ENCODE peak calls at places on chromosome 21, in ten cellular contexts. One of them, this sample, is unnamed. For H3K36me3, the result is how much of the 10 kb centered on the place peaks cover.

GRCh38 chr21:16979574-16979973 is 533.3 kb upstream of the CXADR start:
- DNase-seq in astrocyte: no peak
- DNase-seq in fibroblast of lung: no peak
- DNase-seq in right atrium auricular region: no peak
- DNase-seq in cardiac muscle cell: no peak
- DNase-seq in ovary: no peak
- DNase-seq in neural progenitor cell: no peak
- DNase-seq in adrenal gland: no peak
- DNase-seq in IMR-90: no peak
- DNase-seq in upper lobe of right lung: no peak
- DNase-seq in this sample: no peak

GRCh38 chr21:39630191-39630591 is 17.5 kb downstream of the B3GALT5 start:
- DNase-seq in astrocyte: peak
- DNase-seq in fibroblast of lung: peak
- DNase-seq in right atrium auricular region: no peak
- DNase-seq in cardiac muscle cell: no peak
- DNase-seq in ovary: no peak
- DNase-seq in neural progenitor cell: no peak
- DNase-seq in adrenal gland: no peak
- DNase-seq in IMR-90: peak
- DNase-seq in upper lobe of right lung: no peak
- DNase-seq in this sample: no peak

GRCh38 chr21:37770496-37770895 is 145.8 kb downstream of the KCNJ6 start:
- DNase-seq in astrocyte: no peak
- DNase-seq in fibroblast of lung: no peak
- DNase-seq in right atrium auricular region: no peak
- DNase-seq in cardiac muscle cell: no peak
- DNase-seq in ovary: no peak
- DNase-seq in neural progenitor cell: no peak
- DNase-seq in adrenal gland: no peak
- DNase-seq in IMR-90: no peak
- DNase-seq in upper lobe of right lung: no peak
- DNase-seq in this sample: no peak

GRCh38 chr21:38852278-38852677 is 46.5 kb downstream of the ETS2 start:
- DNase-seq in astrocyte: peak
- DNase-seq in fibroblast of lung: peak
- DNase-seq in right atrium auricular region: no peak
- DNase-seq in cardiac muscle cell: no peak
- DNase-seq in ovary: no peak
- DNase-seq in neural progenitor cell: no peak
- DNase-seq in adrenal gland: no peak
- DNase-seq in IMR-90: no peak
- DNase-seq in upper lobe of right lung: no peak
- DNase-seq in this sample: no peak

GRCh38 chr21:39317134-39318090 is 4.0 kb upstream of the BRWD1 start:
- DNase-seq in astrocyte: no peak
- DNase-seq in fibroblast of lung: no peak
- DNase-seq in right atrium auricular region: no peak
- DNase-seq in cardiac muscle cell: peak
- DNase-seq in ovary: no peak
- DNase-seq in neural progenitor cell: no peak
- DNase-seq in adrenal gland: no peak
- DNase-seq in IMR-90: no peak
- DNase-seq in upper lobe of right lung: no peak
- DNase-seq in this sample: no peak

GRCh38 chr21:38136201-38136600 is 120.6 kb upstream of the KCNJ15 start:
- DNase-seq in astrocyte: peak
- DNase-seq in fibroblast of lung: peak
- DNase-seq in right atrium auricular region: no peak
- DNase-seq in cardiac muscle cell: peak
- DNase-seq in ovary: no peak
- DNase-seq in neural progenitor cell: no peak
- DNase-seq in adrenal gland: no peak
- DNase-seq in IMR-90: peak
- DNase-seq in upper lobe of right lung: no peak
- DNase-seq in this sample: no peak

GRCh38 chr21:23522750-23523149 is 2084.5 kb downstream of the MRPL39 start:
- DNase-seq in astrocyte: no peak
- DNase-seq in fibroblast of lung: no peak
- DNase-seq in right atrium auricular region: no peak
- DNase-seq in cardiac muscle cell: no peak
- DNase-seq in ovary: no peak
- DNase-seq in neural progenitor cell: no peak
- DNase-seq in adrenal gland: no peak
- DNase-seq in IMR-90: no peak
- DNase-seq in upper lobe of right lung: no peak
- DNase-seq in this sample: no peak

GRCh38 chr21:28212056-28212455 is 780.6 kb downstream of the LTN1 start:
- DNase-seq in astrocyte: peak
- DNase-seq in fibroblast of lung: peak
- DNase-seq in right atrium auricular region: no peak
- DNase-seq in cardiac muscle cell: no peak
- DNase-seq in ovary: no peak
- DNase-seq in neural progenitor cell: no peak
- DNase-seq in adrenal gland: no peak
- DNase-seq in IMR-90: no peak
- DNase-seq in upper lobe of right lung: no peak
- DNase-seq in this sample: no peak

GRCh38 chr21:14979264-14979663 is 85.5 kb downstream of the NRIP1 start:
- DNase-seq in astrocyte: no peak
- DNase-seq in fibroblast of lung: no peak
- DNase-seq in right atrium auricular region: no peak
- DNase-seq in cardiac muscle cell: no peak
- DNase-seq in ovary: no peak
- DNase-seq in neural progenitor cell: no peak
- DNase-seq in adrenal gland: no peak
- DNase-seq in IMR-90: no peak
- DNase-seq in upper lobe of right lung: no peak
- DNase-seq in this sample: no peak

GRCh38 chr21:17387030-17387617 is 125.7 kb upstream of the CXADR start:
- DNase-seq in astrocyte: peak
- DNase-seq in fibroblast of lung: peak
- DNase-seq in right atrium auricular region: no peak
- DNase-seq in cardiac muscle cell: peak
- DNase-seq in ovary: peak
- DNase-seq in neural progenitor cell: peak
- DNase-seq in adrenal gland: peak
- DNase-seq in IMR-90: peak
- DNase-seq in upper lobe of right lung: no peak
- DNase-seq in this sample: no peak

GRCh38 chr21:20802201-20802600 is 196.0 kb upstream of the NCAM2 start:
- DNase-seq in astrocyte: no peak
- DNase-seq in fibroblast of lung: no peak
- DNase-seq in right atrium auricular region: no peak
- DNase-seq in cardiac muscle cell: no peak
- DNase-seq in ovary: no peak
- DNase-seq in neural progenitor cell: no peak
- DNase-seq in adrenal gland: no peak
- DNase-seq in IMR-90: no peak
- DNase-seq in upper lobe of right lung: no peak
- DNase-seq in this sample: no peak

GRCh38 chr21:35674895-35675470 is 385.3 kb downstream of the SETD4 start:
- DNase-seq in astrocyte: no peak
- DNase-seq in fibroblast of lung: peak
- DNase-seq in right atrium auricular region: no peak
- DNase-seq in cardiac muscle cell: peak
- DNase-seq in ovary: no peak
- DNase-seq in neural progenitor cell: no peak
- DNase-seq in adrenal gland: no peak
- DNase-seq in IMR-90: peak
- DNase-seq in upper lobe of right lung: no peak
- DNase-seq in this sample: no peak

GRCh38 chr21:15935530-15935929 is 205.7 kb downstream of the USP25 start:
- DNase-seq in astrocyte: no peak
- DNase-seq in fibroblast of lung: no peak
- DNase-seq in right atrium auricular region: no peak
- DNase-seq in cardiac muscle cell: no peak
- DNase-seq in ovary: no peak
- DNase-seq in neural progenitor cell: no peak
- DNase-seq in adrenal gland: no peak
- DNase-seq in IMR-90: no peak
- DNase-seq in upper lobe of right lung: no peak
- DNase-seq in this sample: no peak

DNA sequence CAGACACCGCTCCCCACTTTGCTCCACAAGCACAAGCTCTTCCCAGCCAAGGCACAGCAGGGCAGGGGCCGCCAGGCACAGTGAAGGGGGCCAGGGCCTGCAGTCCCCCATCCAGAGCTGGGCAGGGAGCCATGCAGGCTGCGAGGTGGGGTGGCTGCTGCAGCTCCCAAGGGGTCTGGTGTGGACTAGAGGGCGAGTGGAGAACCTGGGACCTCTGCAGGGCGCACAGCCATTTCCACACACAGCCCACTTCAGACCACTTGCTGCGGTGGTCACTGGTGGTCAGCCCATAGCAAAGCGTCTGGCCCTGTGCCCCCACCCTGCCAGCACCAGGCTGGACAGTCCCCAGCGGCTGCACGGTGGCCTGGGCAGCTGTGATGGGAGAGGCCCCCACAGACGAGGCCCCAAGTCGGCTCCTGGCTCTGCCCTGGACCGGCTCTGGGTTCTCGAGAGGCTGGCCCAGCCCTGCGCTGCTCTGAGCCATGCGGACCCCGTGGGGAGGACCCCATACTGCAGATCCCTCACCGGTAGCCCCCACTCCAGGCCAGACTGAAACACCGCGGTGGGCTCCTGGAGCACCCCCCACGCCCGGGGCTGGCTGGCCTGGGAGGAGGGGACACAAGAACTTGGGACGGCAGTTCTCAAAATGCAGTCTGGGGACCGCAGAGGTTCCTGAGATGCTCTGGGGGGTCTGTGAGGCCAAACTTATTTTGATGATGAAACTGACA is 47.1 kb upstream of the COL6A2 start:
- DNase-seq in astrocyte: no peak
- DNase-seq in fibroblast of lung: no peak
- DNase-seq in right atrium auricular region: peak
- DNase-seq in cardiac muscle cell: no peak
- DNase-seq in ovary: no peak
- DNase-seq in neural progenitor cell: no peak
- DNase-seq in adrenal gland: no peak
- DNase-seq in IMR-90: no peak
- DNase-seq in upper lobe of right lung: no peak
- DNase-seq in this sample: no peak
- H3K27ac ChIP-seq in astrocyte: peak
- H3K27ac ChIP-seq in fibroblast of lung: peak
- H3K27ac ChIP-seq in right atrium auricular region: peak
- H3K27ac ChIP-seq in cardiac muscle cell: no peak
- H3K27ac ChIP-seq in ovary: peak
- H3K27ac ChIP-seq in neural progenitor cell: no peak
- H3K27ac ChIP-seq in adrenal gland: no peak
- H3K27ac ChIP-seq in IMR-90: peak
- H3K27ac ChIP-seq in upper lobe of right lung: peak
- H3K27ac ChIP-seq in this sample: no peak

DNA sequence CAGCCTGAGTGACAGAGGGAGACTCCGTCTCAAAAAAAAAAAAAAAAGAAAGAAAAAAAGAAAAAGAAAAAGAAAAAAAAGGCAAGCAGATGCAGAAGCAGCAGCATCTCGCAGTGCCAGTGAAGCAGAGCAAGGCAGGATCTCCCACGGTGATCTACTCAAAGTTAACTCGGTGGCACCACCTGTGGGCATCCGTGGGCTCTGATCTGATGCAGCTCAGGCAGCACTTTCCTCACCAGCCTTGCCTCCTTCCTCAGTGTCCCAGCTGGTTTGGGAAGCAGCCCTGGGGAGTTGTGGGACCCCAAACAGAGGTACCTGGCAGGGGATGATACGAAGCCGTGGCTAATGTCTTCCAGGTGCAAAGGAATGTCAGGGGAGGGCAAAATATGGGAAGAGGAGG is 104.3 kb upstream of the KRTAP19-8 start:
- DNase-seq in astrocyte: no peak
- DNase-seq in fibroblast of lung: no peak
- DNase-seq in right atrium auricular region: no peak
- DNase-seq in cardiac muscle cell: no peak
- DNase-seq in ovary: no peak
- DNase-seq in neural progenitor cell: peak
- DNase-seq in adrenal gland: no peak
- DNase-seq in IMR-90: no peak
- DNase-seq in upper lobe of right lung: no peak
- DNase-seq in this sample: peak
- TF ChIP-seq CTCF in astrocyte: no peak
- TF ChIP-seq CTCF in fibroblast of lung: no peak
- TF ChIP-seq CTCF in right atrium auricular region: no peak
- TF ChIP-seq CTCF in cardiac muscle cell: no peak
- TF ChIP-seq CTCF in ovary: no peak
- TF ChIP-seq CTCF in neural progenitor cell: peak
- TF ChIP-seq CTCF in adrenal gland: no peak
- TF ChIP-seq CTCF in IMR-90: no peak
- TF ChIP-seq CTCF in upper lobe of right lung: no peak
- TF ChIP-seq CTCF in this sample: peak

DNA sequence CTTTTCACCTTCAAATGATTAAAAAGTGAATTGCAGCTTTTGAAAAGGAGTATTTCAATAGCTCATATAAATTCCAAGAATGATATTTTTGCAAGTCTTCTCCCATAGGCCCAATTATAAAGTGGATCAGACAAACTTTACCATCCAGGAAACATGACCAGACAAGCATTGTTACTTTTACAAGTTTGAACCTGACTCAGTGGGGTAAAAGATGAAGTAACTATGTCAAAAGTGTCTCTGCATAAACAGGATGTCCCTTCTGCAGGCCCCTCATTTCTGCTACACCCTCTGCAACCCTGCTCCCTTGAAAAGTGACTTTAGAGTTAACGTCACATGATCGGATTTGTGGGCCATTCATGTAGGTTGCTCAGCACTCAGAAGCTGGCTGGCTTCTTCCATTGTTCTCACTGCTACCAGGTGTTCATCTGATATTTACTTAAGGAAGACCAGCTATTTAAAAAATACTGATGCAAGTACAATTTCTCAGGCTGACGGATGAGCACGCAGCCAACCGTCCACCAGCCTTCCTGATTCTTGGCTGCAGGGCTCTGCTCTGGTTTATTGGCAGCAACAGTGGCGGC is 32.3 kb downstream of the URB1 start:
- DNase-seq in astrocyte: no peak
- DNase-seq in fibroblast of lung: no peak
- DNase-seq in right atrium auricular region: no peak
- DNase-seq in cardiac muscle cell: no peak
- DNase-seq in ovary: no peak
- DNase-seq in neural progenitor cell: no peak
- DNase-seq in adrenal gland: no peak
- DNase-seq in IMR-90: no peak
- DNase-seq in upper lobe of right lung: no peak
- DNase-seq in this sample: no peak
- H3K36me3 ChIP-seq in astrocyte: half or more
- H3K36me3 ChIP-seq in fibroblast of lung: under half
- H3K36me3 ChIP-seq in right atrium auricular region: half or more
- H3K36me3 ChIP-seq in cardiac muscle cell: under half
- H3K36me3 ChIP-seq in ovary: under half
- H3K36me3 ChIP-seq in neural progenitor cell: under half
- H3K36me3 ChIP-seq in adrenal gland: under half
- H3K36me3 ChIP-seq in IMR-90: half or more
- H3K36me3 ChIP-seq in upper lobe of right lung: half or more
- H3K36me3 ChIP-seq in this sample: half or more

DNA sequence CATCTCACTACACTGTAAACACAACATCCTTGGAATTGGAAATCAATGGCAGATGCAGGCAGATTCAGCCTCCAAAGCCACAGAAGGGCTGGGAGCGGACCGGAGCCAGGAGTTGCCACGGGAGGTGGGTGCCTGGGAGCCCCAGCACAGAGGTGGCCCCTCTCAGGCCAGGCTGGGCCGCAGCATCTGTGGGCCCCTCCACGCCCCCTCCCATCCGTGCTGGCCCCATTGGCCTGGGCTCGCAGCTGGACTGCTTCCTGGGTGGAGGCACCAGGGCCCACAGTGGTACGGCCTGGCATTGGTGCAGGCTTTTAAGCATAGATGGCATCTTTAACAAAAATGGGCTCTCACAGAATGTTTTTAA is 64.2 kb downstream of the SLX9 start:
- DNase-seq in astrocyte: no peak
- DNase-seq in fibroblast of lung: no peak
- DNase-seq in right atrium auricular region: no peak
- DNase-seq in cardiac muscle cell: no peak
- DNase-seq in ovary: peak
- DNase-seq in neural progenitor cell: no peak
- DNase-seq in adrenal gland: no peak
- DNase-seq in IMR-90: no peak
- DNase-seq in upper lobe of right lung: peak
- DNase-seq in this sample: no peak
- H3K27ac ChIP-seq in astrocyte: no peak
- H3K27ac ChIP-seq in fibroblast of lung: no peak
- H3K27ac ChIP-seq in right atrium auricular region: peak
- H3K27ac ChIP-seq in cardiac muscle cell: no peak
- H3K27ac ChIP-seq in ovary: no peak
- H3K27ac ChIP-seq in neural progenitor cell: no peak
- H3K27ac ChIP-seq in adrenal gland: no peak
- H3K27ac ChIP-seq in IMR-90: no peak
- H3K27ac ChIP-seq in upper lobe of right lung: peak
- H3K27ac ChIP-seq in this sample: no peak